ENCODE peak calls at places on chromosome 6, in six cellular contexts. W is coronary artery; L is stimulated activated CD8-positive, alpha-beta memory T cell treated with anti-CD3 and anti-CD28 coated beads, Interleukin-12 subunit alpha, Interleukin-12 subunit beta, amount 100 ng/mL, for 4 hours; E is mesenteric fat pad; X is activated CD4-positive, alpha-beta T cell treated with anti-CD3 and anti-CD28 coated beads, Interleukin-2, amount 10 ng/mL, durations not matched to agents 7 days and 5 days; V is SK-N-SH. U is an unnamed sample.

GRCh38 chr6:74333406-74333805 is 637.4 kb downstream of the CD109 start:
- DNase-seq in W (no peak), L (no peak), E (no peak), X (no peak), V (no peak), U (no peak)

GRCh38 chr6:126300126-126300525 is 39.8 kb upstream of the CENPW start:
- DNase-seq in W (no peak), L (no peak), E (no peak), X (no peak), V (no peak), U (no peak)

GRCh38 chr6:64505312-64505711 is 869.7 kb downstream of the PHF3 start:
- DNase-seq in W (no peak), L (no peak), E (no peak), X (no peak), V (peak), U (no peak)

GRCh38 chr6:132286298-132287019 is 114.8 kb downstream of the MOXD1 start:
- DNase-seq in W (no peak), L (no peak), E (no peak), X (no peak), V (no peak), U (no peak)

GRCh38 chr6:167576798-167577528 is 249.7 kb upstream of the AFDN start:
- DNase-seq in W (no peak), L (no peak), E (no peak), X (no peak), V (no peak), U (no peak)

GRCh38 chr6:107491059-107491609 is 1.2 kb downstream of the SOBP start:
- DNase-seq in W (peak), L (no peak), E (peak), X (no peak), V (peak), U (peak)

GRCh38 chr6:117520603-117521002 is 38.1 kb downstream of the DCBLD1 start:
- DNase-seq in W (no peak), L (no peak), E (no peak), X (no peak), V (no peak), U (no peak)

GRCh38 chr6:124962617-124963415 is 579 bp downstream of the RNF217 start:
- DNase-seq in W (peak), L (no peak), E (no peak), X (no peak), V (peak), U (peak)

GRCh38 chr6:126539022-126539421 is 199.1 kb downstream of the CENPW start:
- DNase-seq in W (no peak), L (no peak), E (no peak), X (no peak), V (no peak), U (no peak)

GRCh38 chr6:7273709-7274108 is 39.3 kb downstream of the SSR1 start:
- DNase-seq in W (no peak), L (no peak), E (no peak), X (no peak), V (no peak), U (no peak)

GRCh38 chr6:30207619-30208295 is 5.4 kb downstream of the TRIM26 start:
- DNase-seq in W (no peak), L (no peak), E (no peak), X (no peak), V (no peak), U (no peak)

GRCh38 chr6:128062882-128063603 is 162.2 kb upstream of the THEMIS start:
- DNase-seq in W (no peak), L (no peak), E (no peak), X (no peak), V (no peak), U (no peak)

GRCh38 chr6:5246870-5247161 is 13.9 kb downstream of the LYRM4 start:
- DNase-seq in W (no peak), L (no peak), E (no peak), X (no peak), V (no peak), U (no peak)

GRCh38 chr6:150269857-150270223 is 99.0 kb upstream of the IYD start:
- DNase-seq in W (no peak), L (no peak), E (no peak), X (no peak), V (no peak), U (no peak)

GRCh38 chr6:26056583-26057350 is 30.5 kb upstream of the HFE start:
- DNase-seq in W (no peak), L (no peak), E (no peak), X (peak), V (peak), U (peak)

GRCh38 chr6:132161283-132161682 is 210.1 kb upstream of the CCN2 start:
- DNase-seq in W (no peak), L (no peak), E (no peak), X (no peak), V (no peak), U (no peak)

GRCh38 chr6:100979269-100979668 is 98.1 kb upstream of the ASCC3 start:
- DNase-seq in W (no peak), L (no peak), E (no peak), X (no peak), V (no peak), U (peak)

GRCh38 chr6:126318797-126319196 is 21.1 kb upstream of the CENPW start:
- DNase-seq in W (no peak), L (no peak), E (no peak), X (no peak), V (no peak), U (no peak)

GRCh38 chr6:90217621-90218496 is 78.8 kb downstream of the BACH2 start:
- DNase-seq in W (no peak), L (no peak), E (no peak), X (peak), V (no peak), U (no peak)